ENCODE peak calls at places on chromosomes 13 and 19, in four cellular contexts. B is stimulated activated CD8-positive, alpha-beta memory T cell treated with anti-CD3 and anti-CD28 coated beads, Interleukin-7, amount 100 ng/mL, for 1 hour; M is breast epithelium; P is stromal cell of bone marrow. T is an unnamed sample.
A peak's percentile ranks its signal among the peaks of the same experiment; 100 is the strongest.

GRCh38 chr19:46049597-46049996 is 8.8 kb upstream of the IGFL4 start:
- DNase-seq in M (no peak), B (no peak), P (no peak), T (no peak)

GRCh38 chr19:10719466-10719961 is 1.6 kb downstream of the DNM2 start:
- DNase-seq in B (no peak), P (no peak), M (no peak), T (no peak)

GRCh38 chr19:39223703-39224279 is 19.7 kb upstream of the SYCN start:
- DNase-seq in M (no peak), P (no peak), B (no peak), T (peak; percentile 18)

GRCh38 chr13:22837980-22838615 is 342.7 kb upstream of the SGCG start:
- DNase-seq in M (no peak), P (no peak), B (no peak), T (no peak)

GRCh38 chr19:10858204-10858828 is 10.1 kb downstream of the C19orf38 start:
- DNase-seq in B (no peak), M (no peak), P (no peak), T (no peak)

GRCh38 chr19:46896076-46896794 is 35.4 kb downstream of the ARHGAP35 start:
- DNase-seq in B (no peak), P (no peak), M (no peak), T (no peak)

GRCh38 chr13:35957174-35957867 is 173.9 kb downstream of the DCLK1 start:
- DNase-seq in B (no peak), M (no peak), P (peak; percentile 60), T (peak; percentile 24)

GRCh38 chr13:79870123-79870522 is 389.2 kb downstream of the NDFIP2 start:
- DNase-seq in M (no peak), P (no peak), B (no peak), T (peak; percentile 40)

GRCh38 chr13:99955107-99955746 is 16.3 kb downstream of the ZIC5 start:
- DNase-seq in B (no peak), P (no peak), M (no peak), T (no peak)

GRCh38 chr13:20358022-20358421 is 125.9 kb upstream of the GJB6 start:
- DNase-seq in B (no peak), P (no peak), M (no peak), T (no peak)

GRCh38 chr13:40595693-40596092 is 70.7 kb downstream of the FOXO1 start:
- DNase-seq in M (no peak), B (no peak), P (no peak), T (no peak)

GRCh38 chr13:26616126-26616525 is 58.6 kb downstream of the WASF3 start:
- DNase-seq in B (no peak), M (no peak), P (peak; percentile 39), T (peak; percentile 94)

GRCh38 chr19:41325947-41326706 is 16.2 kb downstream of the CCDC97 start:
- DNase-seq in P (no peak), B (no peak), M (no peak), T (peak; percentile 39)

GRCh38 chr19:38949580-38950367 is 19.0 kb downstream of the MRPS12 start:
- DNase-seq in B (peak; percentile 66), M (peak; percentile 87), P (no peak), T (peak; percentile 55)

GRCh38 chr13:89660752-89661151 is 1686.7 kb upstream of the MIR17HG start:
- DNase-seq in P (no peak), M (no peak), B (no peak), T (peak; percentile 33)

GRCh38 chr13:72599148-72599743 is 128.2 kb downstream of the MZT1 start:
- DNase-seq in P (no peak), B (no peak), M (no peak), T (no peak)

GRCh38 chr19:4042064-4042730 is 24.5 kb downstream of the ZBTB7A start:
- DNase-seq in M (no peak), B (no peak), P (no peak), T (no peak)

GRCh38 chr13:102487330-102487729 is 85.5 kb upstream of the FGF14 start:
- DNase-seq in M (no peak), P (no peak), B (no peak), T (no peak)

GRCh38 chr19:39631178-39631577 is 24.5 kb upstream of the LGALS16 start:
- DNase-seq in M (no peak), B (no peak), P (no peak), T (peak; percentile 54)

GRCh38 chr13:60165391-60166099 is 1.8 kb upstream of the DIAPH3 start:
- DNase-seq in P (no peak), B (no peak), M (no peak), T (no peak)

GRCh38 chr19:14337510-14337909 is 43.7 kb upstream of the ADGRE5 start:
- DNase-seq in P (no peak), M (no peak), B (no peak), T (no peak)

GRCh38 chr19:21655540-21656126 is 111.7 kb downstream of the ZNF100 start:
- DNase-seq in P (no peak), B (no peak), M (no peak), T (no peak)

GRCh38 chr13:112131740-112132113 is 64.8 kb downstream of the SOX1 start:
- DNase-seq in P (no peak), B (no peak), M (peak; percentile 25), T (no peak)

GRCh38 chr13:105979586-105979985 is 555.9 kb downstream of the EFNB2 start:
- DNase-seq in B (no peak), M (no peak), P (no peak), T (peak; percentile 90)

GRCh38 chr13:76473552-76474134 is 412.6 kb downstream of the KCTD12 start:
- DNase-seq in B (peak; percentile 50), M (peak; percentile 52), P (peak; percentile 60), T (peak; percentile 76)

GRCh38 chr19:30881986-30882385 is 467.2 kb downstream of the TSHZ3 start:
- DNase-seq in M (no peak), P (no peak), B (no peak), T (no peak)

GRCh38 chr13:22926176-22927007 is 254.4 kb upstream of the SGCG start:
- DNase-seq in B (no peak), P (no peak), M (peak; percentile 79), T (peak; percentile 17)

GRCh38 chr13:37164635-37165034 is 59.2 kb upstream of the CSNK1A1L start:
- DNase-seq in B (no peak), P (no peak), M (no peak), T (no peak)

GRCh38 chr13:40749327-40749726 is 21.7 kb downstream of the MRPS31 start:
- DNase-seq in M (no peak), B (no peak), P (no peak), T (no peak)

GRCh38 chr19:53903055-53903680 is 5.9 kb upstream of the CACNG7 start:
- DNase-seq in P (no peak), M (no peak), B (no peak), T (peak; percentile 52)

GRCh38 chr19:51552996-51553725 is 17.9 kb upstream of the ZNF175 start:
- DNase-seq in P (peak; percentile 40), B (peak; percentile 12), M (peak; percentile 63), T (peak; percentile 22)

GRCh38 chr13:39347926-39348901 is 254.8 kb downstream of the LHFPL6 start:
- DNase-seq in M (no peak), B (no peak), P (no peak), T (no peak)

GRCh38 chr13:44128522-44128921 is 245.1 kb upstream of the SERP2 start:
- DNase-seq in B (no peak), P (no peak), M (no peak), T (no peak)

GRCh38 chr19:53237114-53237777 is 17.4 kb downstream of the ZNF677 start:
- DNase-seq in M (no peak), P (no peak), B (no peak), T (no peak)

GRCh38 chr13:46728777-46729176 is 68.2 kb downstream of the ESD start:
- DNase-seq in M (no peak), B (no peak), P (no peak), T (peak; percentile 14)

GRCh38 chr13:94249512-94249911 is 230.0 kb downstream of the DCT start:
- DNase-seq in B (no peak), P (peak; percentile 63), M (no peak), T (no peak)

GRCh38 chr19:47226426-47227346 is 4.3 kb downstream of the BBC3 start:
- DNase-seq in P (no peak), B (no peak), M (peak; percentile 77), T (no peak)

GRCh38 chr13:108328848-108329247 is 59.3 kb downstream of the TNFSF13B start:
- DNase-seq in P (no peak), B (no peak), M (no peak), T (no peak)

T was measured in bronchial epithelial cell.